ENCODE peak calls at places on chromosomes 1 and 21, in seven cellular contexts. H is left colon, D is stromal cell of bone marrow, F is NCI-H748 treated with DMSO at 0.1 percent for 48 hours, K is NCI-H1105, A is heart left ventricle, W is IMR-90. N is an unnamed sample.

GRCh38 chr1:69947837-69948236 is 257.5 kb downstream of the LRRC40 start:
- DNase-seq in H (no peak), D (no peak), F (no peak), K (no peak), A (no peak), W (no peak), N (no peak)

GRCh38 chr1:15038232-15039016 is 115.1 kb upstream of the TMEM51 start:
- DNase-seq in H (no peak), D (no peak), F (no peak), K (peak), A (no peak), W (peak), N (no peak)

GRCh38 chr1:22208265-22208972 is 65.5 kb upstream of the WNT4 start:
- DNase-seq in H (peak), D (no peak), F (no peak), K (no peak), A (no peak), W (no peak), N (no peak)

GRCh38 chr1:240927815-240928214 is 315.9 kb upstream of the GREM2 start:
- DNase-seq in H (no peak), D (no peak), F (no peak), K (no peak), A (no peak), W (no peak), N (no peak)

GRCh38 chr1:206556047-206556747 is 48.9 kb downstream of the RASSF5 start:
- DNase-seq in H (no peak), D (no peak), F (peak), K (no peak), A (no peak), W (no peak), N (peak)

GRCh38 chr1:5297199-5297877 is 642.9 kb downstream of the AJAP1 start:
- DNase-seq in H (peak), D (no peak), F (no peak), K (no peak), A (peak), W (no peak), N (no peak)

GRCh38 chr1:33986389-33987095 is 122.7 kb downstream of the HMGB4 start:
- DNase-seq in H (peak), D (peak), F (no peak), K (no peak), A (peak), W (peak), N (no peak)

GRCh38 chr21:42330380-42331336 is 15.4 kb upstream of the TFF3 start:
- DNase-seq in H (peak), D (no peak), F (no peak), K (no peak), A (no peak), W (no peak), N (no peak)

GRCh38 chr1:85321237-85321964 is 45.0 kb upstream of the BCL10 start:
- DNase-seq in H (no peak), D (peak), F (no peak), K (no peak), A (no peak), W (peak), N (no peak)

GRCh38 chr1:180167721-180168467 is 13.2 kb downstream of the QSOX1 start:
- DNase-seq in H (peak), D (no peak), F (no peak), K (no peak), A (no peak), W (peak), N (peak)

GRCh38 chr21:33685613-33686197 is 43.4 kb downstream of the ITSN1 start:
- DNase-seq in H (no peak), D (peak), F (no peak), K (no peak), A (no peak), W (peak), N (no peak)

GRCh38 chr1:29503441-29503840 is 267.1 kb downstream of the PTPRU start:
- DNase-seq in H (no peak), D (no peak), F (peak), K (peak), A (no peak), W (no peak), N (peak)

GRCh38 chr1:217067642-217068041 is 344.4 kb upstream of the ESRRG start:
- DNase-seq in H (no peak), D (no peak), F (no peak), K (no peak), A (no peak), W (no peak), N (no peak)

GRCh38 chr1:90730247-90731022 is 13.3 kb upstream of the BARHL2 start:
- DNase-seq in H (no peak), D (no peak), F (no peak), K (no peak), A (no peak), W (peak), N (no peak)

GRCh38 chr1:106910798-106911197 is 145.7 kb upstream of the PRMT6 start:
- DNase-seq in H (no peak), D (no peak), F (no peak), K (no peak), A (no peak), W (no peak), N (no peak)

GRCh38 chr1:160342520-160342919 is 530 bp downstream of the COPA start:
- DNase-seq in H (no peak), D (no peak), F (no peak), K (no peak), A (no peak), W (no peak), N (no peak)

GRCh38 chr1:9201421-9202239 is 32.9 kb upstream of the H6PD start:
- DNase-seq in H (no peak), D (peak), F (no peak), K (no peak), A (no peak), W (peak), N (no peak)

GRCh38 chr1:53617382-53618217 is 121.4 kb downstream of the GLIS1 start:
- DNase-seq in H (peak), D (peak), F (no peak), K (no peak), A (no peak), W (peak), N (no peak)

GRCh38 chr1:165316153-165316772 is 40.3 kb downstream of the LMX1A start:
- DNase-seq in H (no peak), D (no peak), F (no peak), K (no peak), A (no peak), W (no peak), N (no peak)

GRCh38 chr21:43803558-43804300 is 14.4 kb downstream of the RRP1 start:
- DNase-seq in H (no peak), D (no peak), F (no peak), K (no peak), A (no peak), W (no peak), N (no peak)

GRCh38 chr1:10056599-10056987 is 23.8 kb downstream of the UBE4B start:
- DNase-seq in H (no peak), D (no peak), F (no peak), K (no peak), A (no peak), W (no peak), N (no peak)

GRCh38 chr1:57672741-57673140 is 248.9 kb upstream of the DAB1 start:
- DNase-seq in H (no peak), D (no peak), F (no peak), K (no peak), A (no peak), W (no peak), N (no peak)

GRCh38 chr21:28605138-28605537 is 387.5 kb downstream of the LTN1 start:
- DNase-seq in H (no peak), D (no peak), F (no peak), K (no peak), A (no peak), W (no peak), N (no peak)